ENCODE peak calls at places on chromosomes 1 and 21, in ten cellular contexts. M, D, Y, U, Z, K, W, N, L and A are unnamed samples.

GRCh38 chr1:226223157-226223785 is at the start of gene MIXL1:
- DNase-seq in U (no peak), N (no peak), Y (peak), Z (peak), L (no peak), D (no peak), M (no peak), K (peak), W (no peak), A (no peak)

GRCh38 chr1:189851806-189852367 is 625.8 kb downstream of the BRINP3 start:
- DNase-seq in M (no peak), Z (no peak), K (no peak), Y (no peak), D (no peak), N (no peak), W (no peak), U (no peak), L (no peak), A (no peak)

GRCh38 chr1:25232866-25233784 is 823 bp upstream of the SYF2 start:
- DNase-seq in N (peak), Z (peak), M (peak), L (peak), U (no peak), K (peak), Y (peak), W (peak), D (peak), A (no peak)

GRCh38 chr21:15141236-15141970 is 76.6 kb upstream of the NRIP1 start:
- DNase-seq in K (no peak), D (no peak), L (no peak), M (no peak), N (peak), U (no peak), Y (no peak), Z (peak), W (no peak), A (no peak)

GRCh38 chr1:243850368-243851128 is 505 bp upstream of the AKT3 start:
- DNase-seq in U (no peak), N (peak), M (peak), W (peak), Z (peak), D (no peak), K (peak), L (peak), Y (peak), A (no peak)

GRCh38 chr1:183206538-183207117 is 20.6 kb downstream of the LAMC2 start:
- DNase-seq in M (no peak), L (no peak), K (no peak), Z (no peak), N (no peak), D (no peak), Y (no peak), U (no peak), W (no peak), A (no peak)

GRCh38 chr1:117167402-117167801 is 43.3 kb downstream of the VTCN1 start:
- DNase-seq in D (no peak), Y (no peak), K (no peak), L (no peak), Z (no peak), M (no peak), U (no peak), N (no peak), W (no peak), A (no peak)

GRCh38 chr1:37307907-37308570 is 166.3 kb upstream of the ZC3H12A start:
- DNase-seq in L (no peak), Y (no peak), D (no peak), N (no peak), W (no peak), M (peak), K (no peak), Z (no peak), U (no peak), A (no peak)

GRCh38 chr1:2544875-2545638 is 11.1 kb upstream of the TNFRSF14 start:
- DNase-seq in M (no peak), D (no peak), Y (no peak), L (no peak), K (no peak), Z (no peak), N (peak), U (no peak), W (no peak), A (no peak)

GRCh38 chr1:37792943-37793686 is 532 bp upstream of the MANEAL start:
- DNase-seq in U (no peak), L (no peak), D (no peak), M (no peak), N (no peak), Z (no peak), Y (no peak), K (peak), W (no peak), A (no peak)

GRCh38 chr1:155569988-155570592 is 7.5 kb upstream of the ASH1L start:
- DNase-seq in Z (no peak), K (no peak), M (peak), Y (no peak), L (no peak), U (no peak), W (no peak), D (no peak), N (no peak), A (no peak)

GRCh38 chr1:12409676-12410075 is 179.8 kb downstream of the VPS13D start:
- DNase-seq in M (no peak), U (no peak), N (no peak), L (no peak), D (no peak), Z (peak), Y (no peak), K (no peak), W (no peak), A (no peak)

GRCh38 chr1:74811421-74812179 is 78.6 kb downstream of the TYW3 start:
- DNase-seq in U (no peak), D (no peak), Y (no peak), Z (peak), W (no peak), M (no peak), K (no peak), N (no peak), L (no peak), A (no peak)

GRCh38 chr21:38831526-38832467 is 26.1 kb downstream of the ETS2 start:
- DNase-seq in W (peak), L (no peak), M (no peak), N (peak), Y (no peak), Z (peak), K (no peak), U (peak), D (no peak), A (no peak)

DNA sequence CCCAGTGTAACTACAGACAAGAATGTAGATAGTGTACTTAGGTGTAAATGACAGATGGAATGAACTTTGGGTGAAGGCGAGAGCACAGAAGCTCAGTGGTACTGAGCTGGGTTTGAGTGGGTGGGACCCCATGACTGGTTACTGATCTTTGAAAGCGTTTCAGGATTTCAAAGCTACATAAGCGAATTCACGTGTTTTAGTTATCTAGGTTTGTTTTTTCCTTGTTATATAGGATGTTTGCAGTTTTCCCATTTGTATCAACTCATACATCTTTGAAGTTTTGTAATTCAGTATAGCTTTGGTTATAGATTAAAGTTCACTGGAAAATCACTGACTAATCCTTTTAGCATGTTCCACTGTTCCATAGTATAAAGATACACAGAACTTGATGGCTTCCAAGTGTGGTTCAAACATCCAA is 182.5 kb downstream of the NFIA start:
- DNase-seq in K (no peak), Z (no peak), W (no peak), Y (no peak), D (no peak), U (no peak), M (no peak), N (no peak), L (no peak), A (no peak)
- TF ChIP-seq POLR2AphosphoS5 in K (no peak), Z (no peak), W (no peak), Y (no peak), D (no peak), U (no peak), M (no peak), N (no peak), L (no peak), A (no peak)

GRCh38 chr1:6026095-6026809 is 19.4 kb upstream of the KCNAB2 start:
- DNase-seq in W (peak), Y (peak), D (peak), N (peak), Z (peak), M (peak), K (peak), L (peak), U (no peak), A (no peak)
- TF ChIP-seq POLR2AphosphoS5 in W (no peak), Y (peak), D (peak), N (peak), Z (peak), M (no peak), K (peak), L (no peak), U (peak), A (peak)

DNA sequence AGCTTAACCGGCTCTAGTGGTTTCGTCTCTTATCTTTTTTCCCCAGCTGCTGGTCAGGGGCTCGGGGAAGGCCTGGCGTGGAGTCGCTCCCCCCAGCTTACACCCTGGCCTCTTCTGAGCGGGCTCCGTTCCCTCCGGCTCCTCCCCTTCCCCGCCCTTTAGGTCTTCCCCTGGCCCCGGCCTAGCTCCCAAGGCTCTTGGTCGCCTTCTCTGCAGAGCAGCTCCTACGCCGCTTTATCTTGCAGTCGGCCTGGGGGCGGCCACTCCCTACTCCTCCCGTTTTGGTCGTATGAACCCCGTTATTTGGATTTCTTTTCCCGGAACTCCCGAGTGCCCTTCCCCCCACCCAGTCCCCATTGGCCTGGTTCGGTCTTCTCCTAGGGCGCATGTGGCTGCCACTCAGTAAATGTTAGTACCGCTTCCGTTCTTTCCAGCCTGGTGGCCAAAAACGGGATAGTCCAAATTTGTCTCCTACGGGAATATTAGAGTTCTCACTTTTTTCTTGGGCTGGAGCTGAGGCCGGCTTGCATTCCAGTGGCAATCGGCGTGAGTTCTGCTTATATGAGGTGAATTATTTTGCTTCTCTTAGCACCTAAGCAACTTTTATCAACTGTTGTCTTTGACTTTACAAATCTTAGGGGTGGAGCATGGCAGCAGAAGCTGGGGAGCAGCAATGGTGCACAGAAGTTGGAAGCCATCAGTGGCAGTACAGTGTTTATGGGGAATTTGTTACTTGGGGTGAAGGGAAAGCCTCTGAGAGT is 474 bp downstream of the THRAP3 start:
- DNase-seq in U (no peak), L (peak), Z (no peak), Y (peak), K (peak), N (peak), W (peak), D (peak), M (no peak), A (peak)
- TF ChIP-seq POLR2AphosphoS5 in U (peak), L (no peak), Z (peak), Y (peak), K (no peak), N (peak), W (no peak), D (peak), M (no peak), A (no peak)

GRCh38 chr1:169367686-169368405 is at the start of the genes BLZF1 and NME7:
- DNase-seq in W (peak), Z (peak), U (no peak), L (peak), M (peak), K (peak), D (peak), Y (peak), N (peak), A (peak)
- TF ChIP-seq POLR2AphosphoS5 in W (peak), Z (peak), U (peak), L (no peak), M (peak), K (peak), D (peak), Y (peak), N (peak), A (peak)

DNA sequence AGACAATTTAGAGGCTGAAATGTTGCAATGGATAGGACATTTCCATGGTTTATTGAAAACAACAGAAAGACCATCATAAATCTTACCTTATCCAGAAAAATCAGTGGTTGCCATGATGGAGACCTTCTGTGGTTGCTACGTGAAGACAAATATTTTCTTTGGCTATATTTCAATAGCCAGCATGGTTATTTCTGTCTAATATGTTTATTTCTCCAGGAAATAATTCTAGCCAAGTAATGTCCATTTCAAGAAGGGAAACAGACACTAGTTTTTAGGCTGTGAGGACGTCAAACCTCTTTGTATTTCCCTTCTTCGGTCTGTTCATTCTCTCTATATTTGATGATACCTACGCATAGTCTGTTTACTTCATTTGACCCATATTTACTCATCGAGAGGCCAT is 49.2 kb upstream of the NFASC start:
- DNase-seq in N (no peak), Y (no peak), M (no peak), U (no peak), K (no peak), W (no peak), D (no peak), Z (no peak), L (no peak), A (no peak)
- TF ChIP-seq POLR2AphosphoS5 in N (no peak), Y (no peak), M (no peak), U (peak), K (no peak), W (peak), D (no peak), Z (peak), L (no peak), A (no peak)

GRCh38 chr1:211468595-211468994 is 23.4 kb downstream of the RD3 start:
- DNase-seq in D (no peak), U (no peak), K (no peak), N (no peak), Y (no peak), W (no peak), L (no peak), M (no peak), Z (no peak), A (no peak)

GRCh38 chr1:211469113-211469512 is 22.8 kb downstream of the RD3 start:
- DNase-seq in Y (no peak), N (no peak), U (no peak), W (no peak), Z (no peak), L (no peak), D (no peak), K (no peak), M (no peak), A (no peak)

GRCh38 chr1:211472724-211473123 is 19.2 kb downstream of the RD3 start:
- DNase-seq in Z (no peak), M (peak), K (no peak), D (no peak), N (no peak), W (no peak), L (no peak), U (no peak), Y (no peak), A (no peak)

GRCh38 chr1:211473823-211474222 is 18.1 kb downstream of the RD3 start:
- DNase-seq in M (no peak), L (no peak), Y (no peak), U (no peak), K (no peak), W (no peak), D (no peak), N (no peak), Z (no peak), A (no peak)

DNA sequence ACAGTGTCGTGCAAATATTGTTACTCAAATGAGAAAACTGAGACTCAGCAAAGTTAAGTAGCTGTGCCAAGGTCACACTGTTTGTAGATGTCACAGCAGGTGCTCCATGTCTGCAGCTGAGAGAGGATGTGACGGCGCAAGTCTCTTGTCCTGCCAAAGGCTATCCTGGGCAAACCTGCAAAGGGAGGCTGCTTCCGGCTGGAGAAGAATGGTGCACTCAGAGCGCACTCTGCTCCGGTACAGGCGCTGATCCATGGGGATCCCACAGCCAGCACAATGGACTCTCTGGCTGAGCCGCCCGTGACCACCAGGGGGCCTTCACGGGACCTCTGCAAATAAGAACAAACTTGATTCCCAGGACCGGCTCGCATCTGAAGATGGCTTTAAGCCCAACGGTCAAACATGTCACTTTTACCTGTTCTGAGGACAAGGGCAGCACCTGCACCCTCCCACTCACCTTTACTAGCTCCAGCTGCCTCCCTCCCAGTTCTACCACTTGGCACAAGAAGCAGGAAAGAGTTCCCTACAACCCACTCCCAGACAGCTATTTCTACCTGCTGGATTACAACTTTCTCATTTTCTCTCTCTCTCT is 21.9 kb downstream of the RD3 start:
- DNase-seq in D (peak), Z (peak), N (peak), L (peak), W (peak), U (no peak), M (peak), K (peak), Y (no peak), A (no peak)
- TF ChIP-seq POLR2AphosphoS5 in D (no peak), Z (no peak), N (peak), L (no peak), W (no peak), U (no peak), M (no peak), K (no peak), Y (no peak), A (no peak)

DNA sequence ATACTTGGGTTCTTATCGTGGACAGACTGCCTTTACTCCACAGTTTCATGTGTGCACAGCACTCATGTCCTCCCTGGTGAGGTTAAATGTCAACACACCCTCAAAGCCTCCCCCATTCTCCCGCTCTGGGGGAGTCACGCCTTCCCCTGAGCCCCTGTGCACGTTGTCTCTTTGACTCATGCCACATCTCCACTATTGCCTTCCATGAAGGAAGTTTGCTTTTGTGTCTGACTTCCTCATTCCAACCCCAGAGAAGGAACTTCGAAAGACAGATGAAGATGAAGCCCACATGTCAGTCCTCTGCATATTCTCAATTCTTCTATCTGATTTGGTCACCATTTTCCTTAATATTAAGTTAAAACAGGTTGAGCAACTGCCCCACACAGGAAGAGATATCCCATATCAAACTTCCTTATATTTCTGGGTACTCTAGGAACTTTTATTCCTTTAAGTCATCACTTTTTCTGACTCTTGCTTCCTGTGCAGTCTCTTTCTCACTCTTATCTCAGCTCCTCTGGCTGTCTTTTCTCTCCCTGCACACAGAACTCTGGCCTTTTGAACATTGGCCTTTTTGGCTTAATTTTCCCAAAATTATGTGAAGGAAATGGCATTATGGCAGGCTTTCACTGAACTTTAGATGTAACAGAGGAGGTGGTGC is 41.5 kb downstream of the C4BPA start:
- DNase-seq in L (no peak), N (no peak), D (no peak), K (no peak), U (no peak), M (no peak), Y (no peak), W (no peak), Z (no peak), A (no peak)
- TF ChIP-seq POLR2AphosphoS5 in L (no peak), N (no peak), D (no peak), K (no peak), U (no peak), M (no peak), Y (no peak), W (no peak), Z (no peak), A (no peak)

GRCh38 chr1:62006690-62007089 is 188.0 kb upstream of the L1TD1 start:
- DNase-seq in Z (no peak), L (no peak), W (no peak), N (no peak), K (no peak), D (no peak), U (no peak), M (no peak), Y (no peak), A (no peak)
- TF ChIP-seq POLR2AphosphoS5 in Z (no peak), L (no peak), W (no peak), N (no peak), K (no peak), D (no peak), U (no peak), M (no peak), Y (no peak), A (no peak)

GRCh38 chr1:210123383-210123782 is 109.2 kb upstream of the SERTAD4 start:
- DNase-seq in U (no peak), Y (no peak), D (no peak), L (no peak), K (no peak), M (no peak), N (no peak), W (no peak), Z (no peak), A (peak)
- TF ChIP-seq POLR2AphosphoS5 in U (no peak), Y (no peak), D (no peak), L (no peak), K (no peak), M (no peak), N (no peak), W (no peak), Z (no peak), A (no peak)